ENCODE peak calls at places on chromosomes 3 and 15, in nine cellular contexts. D is T1000; U is DMS 273 treated with DMSO at 0.1 percent for 48 hours; G is AG10803; Q is Caco-2; E is iPS-NIHi11; B is T-cell; X is activated CD8-positive, alpha-beta memory T cell treated with anti-CD3 and anti-CD28 coated beads for 24 hours; M is left colon. P is an unnamed sample.

GRCh38 chr15:39936187-39936586 is 2.3 kb downstream of the EIF2AK4 start:
- DNase-seq in D (peak), U (no peak), G (peak), Q (no peak), E (no peak), B (no peak), X (no peak), M (no peak), P (no peak)

GRCh38 chr3:38027466-38028465 is 1.7 kb downstream of the PLCD1 start:
- DNase-seq in D (no peak), U (no peak), G (no peak), Q (no peak), E (no peak), B (no peak), X (no peak), M (no peak), P (no peak)

GRCh38 chr3:32110233-32110760 is 3.9 kb downstream of the GPD1L start:
- DNase-seq in D (no peak), U (no peak), G (no peak), Q (peak), E (no peak), B (no peak), X (no peak), M (no peak), P (no peak)

GRCh38 chr3:23576379-23576959 is 229.3 kb upstream of the UBE2E1 start:
- DNase-seq in D (no peak), U (no peak), G (no peak), Q (no peak), E (no peak), B (no peak), X (no peak), M (no peak), P (no peak)

GRCh38 chr3:117101697-117102096 is 392.1 kb downstream of the TUSC7 start:
- DNase-seq in D (no peak), U (no peak), G (peak), Q (no peak), E (no peak), B (no peak), X (no peak), M (no peak), P (no peak)

GRCh38 chr3:186083746-186084145 is 25.1 kb downstream of the ETV5 start:
- DNase-seq in D (no peak), U (no peak), G (peak), Q (no peak), E (no peak), B (no peak), X (no peak), M (no peak), P (no peak)

GRCh38 chr3:171028025-171028778 is 1.7 kb upstream of the SLC2A2 start:
- DNase-seq in D (peak), U (peak), G (peak), Q (peak), E (peak), B (no peak), X (peak), M (peak), P (peak)

GRCh38 chr3:73484656-73485248 is 140.0 kb downstream of the PDZRN3 start:
- DNase-seq in D (no peak), U (no peak), G (peak), Q (no peak), E (peak), B (no peak), X (no peak), M (no peak), P (no peak)

GRCh38 chr3:156536524-156537316 is 18.2 kb downstream of the SSR3 start:
- DNase-seq in D (no peak), U (no peak), G (no peak), Q (peak), E (no peak), B (no peak), X (no peak), M (no peak), P (no peak)

GRCh38 chr15:66472176-66472999 is 25.2 kb downstream of the SNAPC5 start:
- DNase-seq in D (no peak), U (no peak), G (peak), Q (peak), E (no peak), B (peak), X (peak), M (no peak), P (no peak)

GRCh38 chr3:30578479-30578878 is 27.9 kb upstream of the TGFBR2 start:
- DNase-seq in D (peak), U (no peak), G (peak), Q (peak), E (no peak), B (no peak), X (no peak), M (peak), P (peak)

GRCh38 chr3:160464321-160464720 is 14.7 kb upstream of the TRIM59 start:
- DNase-seq in D (no peak), U (no peak), G (no peak), Q (no peak), E (no peak), B (no peak), X (no peak), M (no peak), P (no peak)

GRCh38 chr3:100103558-100104441 is 10.5 kb downstream of the FILIP1L start:
- DNase-seq in D (no peak), U (peak), G (peak), Q (no peak), E (no peak), B (no peak), X (no peak), M (no peak), P (no peak)

GRCh38 chr3:46276497-46277099 is 34.3 kb downstream of the CCR3 start:
- DNase-seq in D (no peak), U (no peak), G (no peak), Q (peak), E (peak), B (peak), X (peak), M (peak), P (no peak)

GRCh38 chr3:131338948-131339640 is 42.5 kb upstream of the NUDT16 start:
- DNase-seq in D (no peak), U (no peak), G (no peak), Q (no peak), E (no peak), B (no peak), X (no peak), M (no peak), P (no peak)

GRCh38 chr3:126146525-126147146 is 33.8 kb downstream of the ALDH1L1 start:
- DNase-seq in D (no peak), U (no peak), G (no peak), Q (no peak), E (no peak), B (no peak), X (peak), M (no peak), P (no peak)

GRCh38 chr15:63038926-63039673 is 3.4 kb upstream of the TPM1 start:
- DNase-seq in D (no peak), U (no peak), G (peak), Q (no peak), E (no peak), B (no peak), X (no peak), M (no peak), P (no peak)

GRCh38 chr15:68637755-68638405 is 59.1 kb downstream of the CORO2B start:
- DNase-seq in D (no peak), U (no peak), G (peak), Q (no peak), E (no peak), B (no peak), X (no peak), M (peak), P (no peak)

GRCh38 chr3:100910986-100911385 is 82.2 kb downstream of the ABI3BP start:
- DNase-seq in D (no peak), U (no peak), G (no peak), Q (no peak), E (no peak), B (no peak), X (no peak), M (no peak), P (no peak)

GRCh38 chr3:144516029-144516428 is 544.4 kb downstream of the DIPK2A start:
- DNase-seq in D (no peak), U (no peak), G (no peak), Q (no peak), E (no peak), B (no peak), X (no peak), M (no peak), P (no peak)

GRCh38 chr15:28890711-28891495 is 5.1 kb downstream of the APBA2 start:
- DNase-seq in D (no peak), U (no peak), G (peak), Q (no peak), E (no peak), B (peak), X (no peak), M (no peak), P (no peak)

GRCh38 chr3:169232863-169233262 is 430.6 kb downstream of the MECOM start:
- DNase-seq in D (no peak), U (no peak), G (peak), Q (no peak), E (no peak), B (no peak), X (no peak), M (no peak), P (no peak)

GRCh38 chr15:60682115-60682514 is 203.2 kb upstream of the ICE2 start:
- DNase-seq in D (no peak), U (no peak), G (peak), Q (no peak), E (no peak), B (no peak), X (no peak), M (no peak), P (no peak)

GRCh38 chr3:53092216-53092615 is 38.0 kb downstream of the RFT1 start:
- DNase-seq in D (no peak), U (no peak), G (no peak), Q (no peak), E (no peak), B (no peak), X (no peak), M (no peak), P (no peak)

GRCh38 chr3:71075481-71075880 is 508.0 kb downstream of the FOXP1 start:
- DNase-seq in D (no peak), U (no peak), G (no peak), Q (no peak), E (no peak), B (no peak), X (no peak), M (no peak), P (no peak)

GRCh38 chr15:70765504-70766281 is 2.3 kb upstream of the UACA start:
- DNase-seq in D (no peak), U (no peak), G (peak), Q (no peak), E (no peak), B (no peak), X (no peak), M (no peak), P (no peak)

GRCh38 chr3:152151216-152151874 is 117.4 kb upstream of the MBNL1 start:
- DNase-seq in D (no peak), U (no peak), G (peak), Q (no peak), E (no peak), B (no peak), X (no peak), M (no peak), P (no peak)

GRCh38 chr15:63035977-63036376 is 6.6 kb upstream of the TPM1 start:
- DNase-seq in D (no peak), U (no peak), G (no peak), Q (no peak), E (peak), B (no peak), X (no peak), M (no peak), P (no peak)

GRCh38 chr3:52444860-52445793 is at the start of gene SEMA3G:
- DNase-seq in D (peak), U (no peak), G (peak), Q (peak), E (peak), B (peak), X (peak), M (peak), P (no peak)

GRCh38 chr3:25897019-25897418 is 107.1 kb downstream of the OXSM start:
- DNase-seq in D (no peak), U (no peak), G (no peak), Q (peak), E (peak), B (no peak), X (no peak), M (no peak), P (no peak)

GRCh38 chr3:186283651-186284445 is 78.2 kb downstream of the DGKG start:
- DNase-seq in D (no peak), U (no peak), G (peak), Q (no peak), E (no peak), B (no peak), X (no peak), M (no peak), P (no peak)